ENCODE peak calls at places on chromosomes 1 and 21, in seven cellular contexts. N is heart right ventricle; Q is WERI-Rb-1; I is left ventricle myocardium inferior; M is CD4-positive, alpha-beta memory T cell; T is adrenal gland; O is neuronal stem cell. E is an unnamed sample.

GRCh38 chr1:166626711-166627110 is 212.6 kb upstream of the POGK start:
- DNase-seq in N (no peak), Q (no peak), I (no peak), M (no peak), T (no peak), O (no peak), E (no peak)

GRCh38 chr21:26394341-26394740 is 178.7 kb downstream of the CYYR1 start:
- DNase-seq in N (no peak), Q (no peak), I (no peak), M (no peak), T (no peak), O (no peak), E (no peak)

GRCh38 chr1:222283147-222283768 is 264.6 kb downstream of the HHIPL2 start:
- DNase-seq in N (no peak), Q (no peak), I (no peak), M (no peak), T (peak; percentile 58), O (no peak), E (no peak)

GRCh38 chr1:24683713-24684162 is 40.6 kb downstream of the SRRM1 start:
- DNase-seq in N (no peak), Q (no peak), I (no peak), M (no peak), T (peak; percentile 83), O (no peak), E (peak; percentile 85)

GRCh38 chr1:209377995-209378394 is 205.5 kb upstream of the CAMK1G start:
- DNase-seq in N (no peak), Q (no peak), I (no peak), M (no peak), T (no peak), O (no peak), E (no peak)

GRCh38 chr21:38567577-38568360 is 69.5 kb upstream of the ERG start:
- DNase-seq in N (no peak), Q (peak; percentile 76), I (no peak), M (no peak), T (peak; percentile 2), O (peak; percentile 5), E (peak; percentile 69)

GRCh38 chr1:198934901-198935301 is 296.1 kb downstream of the PTPRC start:
- DNase-seq in N (no peak), Q (no peak), I (no peak), M (peak; percentile 87), T (no peak), O (no peak), E (peak; percentile 31)

GRCh38 chr1:44611419-44611818 is 62.9 kb downstream of the TMEM53 start:
- DNase-seq in N (no peak), Q (no peak), I (no peak), M (no peak), T (no peak), O (no peak), E (no peak)

GRCh38 chr1:41461790-41462679 is 22.4 kb downstream of the EDN2 start:
- DNase-seq in N (no peak), Q (no peak), I (no peak), M (no peak), T (no peak), O (no peak), E (peak; percentile 76)

GRCh38 chr1:155175281-155175926 is 1.8 kb downstream of the TRIM46 start:
- DNase-seq in N (peak; percentile 2), Q (peak; percentile 21), I (no peak), M (no peak), T (no peak), O (no peak), E (no peak)

GRCh38 chr1:204350857-204351573 is 8.7 kb downstream of the PLEKHA6 start:
- DNase-seq in N (peak; percentile 75), Q (peak; percentile 88), I (peak; percentile 81), M (no peak), T (peak; percentile 76), O (peak; percentile 88), E (no peak)

GRCh38 chr1:180586671-180587155 is 27.9 kb downstream of the OVAAL start:
- DNase-seq in N (no peak), Q (no peak), I (no peak), M (no peak), T (peak; percentile 70), O (no peak), E (peak; percentile 67)

GRCh38 chr1:200771625-200772555 is 33.2 kb downstream of the CAMSAP2 start:
- DNase-seq in N (no peak), Q (no peak), I (no peak), M (no peak), T (no peak), O (no peak), E (no peak)

GRCh38 chr1:107365874-107366273 is 225.0 kb downstream of the NTNG1 start:
- DNase-seq in N (no peak), Q (no peak), I (no peak), M (no peak), T (no peak), O (no peak), E (no peak)

DNA sequence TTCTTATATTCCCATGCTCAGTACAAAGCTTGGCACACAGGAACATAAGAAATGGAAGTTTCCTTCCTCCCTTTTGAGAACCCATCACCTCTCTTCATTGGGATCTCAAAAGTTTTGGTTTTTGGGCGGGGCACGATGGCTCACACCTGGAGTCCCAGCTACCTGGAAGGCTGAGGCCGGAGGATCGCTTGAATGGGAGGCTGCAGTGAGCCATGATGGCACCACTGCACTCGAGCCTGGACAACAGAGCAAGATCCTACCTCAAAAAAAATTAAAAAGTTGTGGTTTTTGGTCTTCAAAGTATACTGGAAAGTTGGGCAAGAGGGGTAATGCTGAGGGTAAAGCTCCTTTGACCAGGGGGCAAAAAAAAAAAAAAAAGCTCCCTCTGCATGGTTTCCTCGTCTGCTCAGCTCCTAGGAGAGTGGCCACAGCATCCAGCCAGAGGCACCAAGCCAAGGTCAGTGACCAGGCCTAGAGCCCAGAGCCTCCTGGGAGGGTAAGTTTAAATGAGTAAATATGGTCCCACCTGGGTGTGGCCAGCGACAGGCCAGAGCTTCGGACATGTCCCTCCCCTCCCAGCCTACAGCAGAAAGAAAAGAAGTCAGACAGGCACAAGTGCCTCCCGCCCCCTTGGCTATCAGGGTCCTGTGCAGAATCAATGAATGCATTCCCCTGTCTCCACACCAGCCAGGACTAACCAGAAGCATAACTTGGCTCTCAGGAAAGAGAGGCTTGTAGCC is 5.0 kb downstream of the MEF2D start:
- DNase-seq in N (peak; percentile 75), Q (no peak), I (peak; percentile 78), M (no peak), T (peak; percentile 92), O (no peak), E (no peak)
- H3K4me3 ChIP-seq in N (peak overlapping the region; percentile 71), Q (peak overlapping the region; percentile 20), I (peak overlapping the region; percentile 98), M (no peak overlapping the region), T (no peak overlapping the region), O (no peak overlapping the region), E (no peak overlapping the region)

GRCh38 chr1:208029381-208030319 is 118.7 kb upstream of the CD34 start:
- DNase-seq in N (peak; percentile 44), Q (no peak), I (no peak), M (no peak), T (no peak), O (no peak), E (peak; percentile 75)

GRCh38 chr1:208031316-208031931 is 120.5 kb upstream of the CD34 start:
- DNase-seq in N (no peak), Q (peak; percentile 71), I (no peak), M (no peak), T (no peak), O (no peak), E (no peak)

GRCh38 chr1:208028526-208028925 is 117.6 kb upstream of the CD34 start:
- DNase-seq in N (no peak), Q (no peak), I (no peak), M (no peak), T (no peak), O (no peak), E (no peak)

GRCh38 chr1:208031932-208032320 is 121.0 kb upstream of the CD34 start:
- DNase-seq in N (no peak), Q (no peak), I (no peak), M (no peak), T (no peak), O (no peak), E (no peak)

GRCh38 chr1:208030320-208031091 is 119.6 kb upstream of the CD34 start:
- DNase-seq in N (peak; percentile 78), Q (peak; percentile 87), I (peak; percentile 77), M (no peak), T (no peak), O (no peak), E (peak; percentile 70)
- H3K36me3 ChIP-seq in N (peaks cover 84% of the 10 kb centered on the region), Q (peaks cover 36% of the 10 kb centered on the region), I (peaks cover 55% of the 10 kb centered on the region), M (no peaks in the 10 kb centered on the region), T (peaks cover 8% of the 10 kb centered on the region), O (no peaks in the 10 kb centered on the region), E (no peaks in the 10 kb centered on the region)

GRCh38 chr1:205429742-205430464 is 8.0 kb upstream of the LEMD1 start:
- DNase-seq in N (no peak), Q (peak; percentile 76), I (no peak), M (no peak), T (no peak), O (no peak), E (no peak)

GRCh38 chr1:205434738-205435137 is 12.9 kb upstream of the LEMD1 start:
- DNase-seq in N (no peak), Q (no peak), I (no peak), M (no peak), T (no peak), O (no peak), E (no peak)

GRCh38 chr1:205432116-205432515 is 10.3 kb upstream of the LEMD1 start:
- DNase-seq in N (no peak), Q (no peak), I (no peak), M (no peak), T (no peak), O (no peak), E (no peak)

GRCh38 chr1:205435904-205436573 is 14.2 kb upstream of the LEMD1 start:
- DNase-seq in N (no peak), Q (no peak), I (no peak), M (no peak), T (no peak), O (no peak), E (no peak)

GRCh38 chr1:205430631-205431305 is 8.9 kb upstream of the LEMD1 start:
- DNase-seq in N (peak; percentile 51), Q (no peak), I (peak; percentile 61), M (peak; percentile 48), T (peak; percentile 69), O (peak; percentile 64), E (peak; percentile 54)
- H3K4me3 ChIP-seq in N (peak overlapping the region; percentile 46), Q (no peak overlapping the region), I (peak overlapping the region; percentile 66), M (peak overlapping the region; percentile 41), T (peak overlapping the region; percentile 8), O (peak overlapping the region; percentile 32), E (peak overlapping the region; percentile 52)

DNA sequence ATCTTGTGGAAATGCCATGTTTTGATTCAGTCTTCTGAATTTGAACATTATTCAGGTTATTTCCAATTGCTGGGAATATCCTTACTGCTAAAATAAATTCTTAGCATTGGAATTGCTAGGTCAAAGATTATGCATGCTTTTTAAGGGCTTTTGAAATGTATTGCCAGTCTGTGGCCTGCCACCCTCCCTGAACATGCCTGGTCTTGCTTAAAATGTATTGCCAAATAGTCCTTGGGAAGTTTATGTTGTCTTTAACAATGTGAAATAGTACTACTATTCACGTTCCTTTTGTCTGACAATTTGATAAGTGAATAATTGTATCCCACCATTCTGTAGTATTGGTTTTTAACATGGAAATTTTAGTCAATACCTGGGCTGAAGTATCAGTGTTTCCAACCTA is 13.6 kb downstream of the TARDBP start:
- DNase-seq in N (no peak), Q (no peak), I (no peak), M (no peak), T (no peak), O (no peak), E (no peak)
- H3K36me3 ChIP-seq in N (peaks cover 89% of the 10 kb centered on the region), Q (peaks cover 47% of the 10 kb centered on the region), I (peaks cover 75% of the 10 kb centered on the region), M (peaks cover 38% of the 10 kb centered on the region), T (peaks cover 69% of the 10 kb centered on the region), O (peaks cover 23% of the 10 kb centered on the region), E (peaks cover 73% of the 10 kb centered on the region)

E was measured in MG63.